ENCODE peak calls at places on chromosomes 7 and 10, in five cellular contexts. One of them, this sample, is unnamed.

GRCh38 chr7:893686-894085 is 17.3 kb downstream of the GET4 start:
- DNase-seq in NT2/D1: no peak
- DNase-seq in H1: no peak
- DNase-seq in GM12878: no peak
- DNase-seq in HepG2: no peak
- DNase-seq in this sample: no peak

GRCh38 chr10:6114758-6115410 is 26.1 kb downstream of the RBM17 start:
- DNase-seq in NT2/D1: no peak
- DNase-seq in H1: no peak
- DNase-seq in HepG2: no peak
- DNase-seq in GM12878: no peak
- DNase-seq in this sample: no peak

GRCh38 chr7:34260282-34260681 is 354.9 kb downstream of the BMPER start:
- DNase-seq in NT2/D1: no peak
- DNase-seq in GM12878: no peak
- DNase-seq in H1: no peak
- DNase-seq in HepG2: no peak
- DNase-seq in this sample: no peak

GRCh38 chr10:110363572-110364411 is 59.1 kb upstream of the SMNDC1 start:
- DNase-seq in GM12878: no peak
- DNase-seq in HepG2: no peak
- DNase-seq in NT2/D1: no peak
- DNase-seq in H1: no peak
- DNase-seq in this sample: no peak

GRCh38 chr7:45053401-45053800 is 35.4 kb downstream of the NACAD start:
- DNase-seq in NT2/D1: no peak
- DNase-seq in H1: no peak
- DNase-seq in GM12878: no peak
- DNase-seq in HepG2: no peak
- DNase-seq in this sample: peak; percentile 1

GRCh38 chr7:87127019-87127418 is 25.2 kb upstream of the DMTF1 start:
- DNase-seq in H1: no peak
- DNase-seq in HepG2: no peak
- DNase-seq in GM12878: no peak
- DNase-seq in NT2/D1: no peak
- DNase-seq in this sample: no peak

GRCh38 chr7:142711722-142712616 is 37.3 kb upstream of the PRSS1 start:
- DNase-seq in GM12878: no peak
- DNase-seq in H1: no peak
- DNase-seq in HepG2: no peak
- DNase-seq in NT2/D1: no peak
- DNase-seq in this sample: peak; percentile 53

GRCh38 chr7:2309889-2310331 is 4.3 kb downstream of the SNX8 start:
- DNase-seq in HepG2: peak; percentile 57
- DNase-seq in NT2/D1: peak; percentile 84
- DNase-seq in H1: peak; percentile 57
- DNase-seq in GM12878: no peak
- DNase-seq in this sample: no peak

GRCh38 chr10:122279725-122280141 is 8.6 kb downstream of the BTBD16 start:
- DNase-seq in GM12878: no peak
- DNase-seq in HepG2: peak; percentile 54
- DNase-seq in H1: no peak
- DNase-seq in NT2/D1: no peak
- DNase-seq in this sample: peak; percentile 81

GRCh38 chr10:75910032-75910431 is 478.6 kb downstream of the LRMDA start:
- DNase-seq in NT2/D1: no peak
- DNase-seq in GM12878: no peak
- DNase-seq in HepG2: peak; percentile 26
- DNase-seq in H1: no peak
- DNase-seq in this sample: no peak

GRCh38 chr10:129096340-129096984 is 370.6 kb upstream of the MGMT start:
- DNase-seq in NT2/D1: no peak
- DNase-seq in HepG2: no peak
- DNase-seq in GM12878: no peak
- DNase-seq in H1: no peak
- DNase-seq in this sample: no peak

GRCh38 chr7:116432517-116432916 is 67.0 kb upstream of the CAV2 start:
- DNase-seq in HepG2: no peak
- DNase-seq in NT2/D1: no peak
- DNase-seq in GM12878: no peak
- DNase-seq in H1: no peak
- DNase-seq in this sample: no peak

GRCh38 chr7:98997836-98998235 is 119.5 kb downstream of the TRRAP start:
- DNase-seq in HepG2: no peak
- DNase-seq in NT2/D1: no peak
- DNase-seq in GM12878: no peak
- DNase-seq in H1: no peak
- DNase-seq in this sample: no peak

GRCh38 chr10:90723416-90724068 is 134.3 kb downstream of the HTR7 start:
- DNase-seq in NT2/D1: no peak
- DNase-seq in HepG2: no peak
- DNase-seq in H1: peak; percentile 29
- DNase-seq in GM12878: no peak
- DNase-seq in this sample: no peak

GRCh38 chr7:86643478-86644281 is at the start of gene GRM3:
- DNase-seq in H1: no peak
- DNase-seq in HepG2: no peak
- DNase-seq in GM12878: no peak
- DNase-seq in NT2/D1: peak; percentile 57
- DNase-seq in this sample: peak; percentile 83

GRCh38 chr10:22325948-22326702 is 5.2 kb downstream of the BMI1 start:
- DNase-seq in H1: no peak
- DNase-seq in GM12878: no peak
- DNase-seq in HepG2: no peak
- DNase-seq in NT2/D1: no peak
- DNase-seq in this sample: no peak

GRCh38 chr7:82839063-82839462 is 323.6 kb downstream of the PCLO start:
- DNase-seq in GM12878: no peak
- DNase-seq in H1: no peak
- DNase-seq in HepG2: no peak
- DNase-seq in NT2/D1: no peak
- DNase-seq in this sample: no peak

GRCh38 chr7:30800785-30801252 is 29.6 kb downstream of the MINDY4 start:
- DNase-seq in H1: peak; percentile 21
- DNase-seq in HepG2: peak; percentile 34
- DNase-seq in GM12878: peak; percentile 21
- DNase-seq in NT2/D1: peak; percentile 60
- DNase-seq in this sample: peak; percentile 72

GRCh38 chr7:55977831-55978230 is 13.4 kb downstream of the NIPSNAP2 start:
- DNase-seq in H1: no peak
- DNase-seq in NT2/D1: no peak
- DNase-seq in GM12878: no peak
- DNase-seq in HepG2: no peak
- DNase-seq in this sample: no peak

GRCh38 chr10:5147255-5147980 is 37.5 kb downstream of the AKR1C8 start:
- DNase-seq in GM12878: no peak
- DNase-seq in HepG2: peak; percentile 99
- DNase-seq in NT2/D1: no peak
- DNase-seq in H1: no peak
- DNase-seq in this sample: no peak

GRCh38 chr10:11776080-11776479 is 33.9 kb downstream of the ECHDC3 start:
- DNase-seq in H1: no peak
- DNase-seq in HepG2: no peak
- DNase-seq in NT2/D1: no peak
- DNase-seq in GM12878: no peak
- DNase-seq in this sample: no peak

GRCh38 chr7:147136369-147136768 is 1019.8 kb downstream of the CNTNAP2 start:
- DNase-seq in GM12878: no peak
- DNase-seq in NT2/D1: no peak
- DNase-seq in HepG2: no peak
- DNase-seq in H1: no peak
- DNase-seq in this sample: no peak

GRCh38 chr10:109504401-109504800 is 418.9 kb downstream of the XPNPEP1 start:
- DNase-seq in NT2/D1: no peak
- DNase-seq in H1: no peak
- DNase-seq in GM12878: no peak
- DNase-seq in HepG2: no peak
- DNase-seq in this sample: no peak

DNA sequence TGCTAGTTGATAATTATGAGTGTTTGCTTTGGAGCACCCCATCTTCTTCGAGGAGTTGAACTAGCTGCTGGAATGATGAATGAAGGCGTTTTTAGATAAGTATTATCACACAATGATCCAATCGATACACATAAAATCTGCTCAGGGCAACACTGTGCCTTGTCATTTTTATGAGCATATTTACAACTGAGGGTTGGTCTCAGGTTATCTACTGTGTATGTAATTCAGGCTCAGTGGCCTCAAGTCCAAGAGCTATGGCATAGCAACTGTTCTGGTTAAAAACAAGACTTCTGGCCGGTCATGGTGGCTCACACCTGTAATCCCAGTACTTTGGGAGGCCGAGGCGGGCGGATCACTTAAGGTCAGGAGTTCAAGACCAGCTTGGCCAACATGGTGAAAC is 15.6 kb upstream of the FRAT2 start:
- DNase-seq in NT2/D1: no peak
- DNase-seq in GM12878: no peak
- DNase-seq in HepG2: no peak
- DNase-seq in H1: no peak
- DNase-seq in this sample: no peak
- TF ChIP-seq SUZ12 in NT2/D1: no peak
- TF ChIP-seq SUZ12 in GM12878: no peak
- TF ChIP-seq SUZ12 in HepG2: no peak
- TF ChIP-seq SUZ12 in H1: no peak
- TF ChIP-seq SUZ12 in this sample: no peak

GRCh38 chr10:93757136-93757535 is 600 bp upstream of the LGI1 start:
- DNase-seq in NT2/D1: no peak
- DNase-seq in GM12878: no peak
- DNase-seq in H1: no peak
- DNase-seq in HepG2: no peak
- DNase-seq in this sample: peak; percentile 58
- TF ChIP-seq SUZ12 in NT2/D1: no peak
- TF ChIP-seq SUZ12 in GM12878: no peak
- TF ChIP-seq SUZ12 in H1: no peak
- TF ChIP-seq SUZ12 in HepG2: no peak
- TF ChIP-seq SUZ12 in this sample: no peak

GRCh38 chr7:24715171-24715570 is 42.1 kb downstream of the GSDME start:
- DNase-seq in GM12878: no peak
- DNase-seq in HepG2: no peak
- DNase-seq in H1: no peak
- DNase-seq in NT2/D1: no peak
- DNase-seq in this sample: no peak

GRCh38 chr7:24717247-24717622 is 40.0 kb downstream of the GSDME start:
- DNase-seq in H1: no peak
- DNase-seq in NT2/D1: no peak
- DNase-seq in GM12878: no peak
- DNase-seq in HepG2: no peak
- DNase-seq in this sample: no peak

GRCh38 chr7:24716480-24717246 is 40.6 kb downstream of the GSDME start:
- DNase-seq in HepG2: no peak
- DNase-seq in NT2/D1: no peak
- DNase-seq in GM12878: no peak
- DNase-seq in H1: no peak
- DNase-seq in this sample: no peak

GRCh38 chr7:24714676-24715010 is 42.6 kb downstream of the GSDME start:
- DNase-seq in GM12878: no peak
- DNase-seq in HepG2: no peak
- DNase-seq in H1: no peak
- DNase-seq in NT2/D1: no peak
- DNase-seq in this sample: no peak

DNA sequence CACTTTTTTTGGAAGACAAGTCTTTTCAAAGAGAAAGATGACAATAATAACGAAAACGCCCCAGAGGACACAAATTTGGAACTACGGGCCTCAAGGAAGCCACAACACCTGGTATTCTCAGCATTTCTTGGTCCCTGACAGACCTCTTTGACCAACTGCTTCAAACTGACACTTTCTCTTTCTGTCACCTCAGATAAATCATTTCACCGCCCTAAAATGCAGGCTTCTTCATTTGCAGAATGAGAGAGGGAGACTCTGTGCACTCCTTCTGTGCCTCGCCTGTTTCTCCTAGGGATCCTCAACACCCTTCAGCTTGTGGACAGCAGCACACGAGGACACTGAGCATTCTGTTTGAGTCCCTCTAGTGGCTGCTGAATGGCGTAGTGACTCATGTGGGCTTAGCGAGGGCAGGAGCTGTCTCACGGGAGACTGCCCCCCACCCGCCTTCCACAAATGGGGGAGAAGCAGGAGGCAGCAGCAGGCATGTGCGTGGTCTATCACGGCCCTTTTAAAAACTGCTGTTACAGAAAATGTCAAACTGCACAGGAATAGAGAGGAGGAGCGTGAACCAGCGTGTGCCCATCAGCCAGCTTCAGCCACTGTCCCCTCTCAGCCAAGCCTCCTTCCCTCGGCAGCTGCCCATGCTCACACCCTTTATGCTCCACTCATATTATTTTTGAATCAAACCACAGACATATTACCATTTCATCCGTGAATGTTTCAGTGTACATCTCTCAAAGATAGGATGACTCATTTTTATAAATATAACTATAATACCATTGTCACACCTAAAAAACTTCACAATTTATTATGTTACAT is 41.4 kb downstream of the GSDME start:
- DNase-seq in GM12878: peak; percentile 61
- DNase-seq in H1: no peak
- DNase-seq in HepG2: peak; percentile 21
- DNase-seq in NT2/D1: peak; percentile 69
- DNase-seq in this sample: peak; percentile 50
- TF ChIP-seq SUZ12 in GM12878: no peak
- TF ChIP-seq SUZ12 in H1: no peak
- TF ChIP-seq SUZ12 in HepG2: no peak
- TF ChIP-seq SUZ12 in NT2/D1: no peak
- TF ChIP-seq SUZ12 in this sample: no peak

GRCh38 chr10:28125701-28126100 is 126.8 kb upstream of the ODAD2 start:
- DNase-seq in GM12878: no peak
- DNase-seq in H1: no peak
- DNase-seq in NT2/D1: no peak
- DNase-seq in HepG2: no peak
- DNase-seq in this sample: no peak

GRCh38 chr10:28118985-28119628 is 120.2 kb upstream of the ODAD2 start:
- DNase-seq in HepG2: no peak
- DNase-seq in H1: no peak
- DNase-seq in NT2/D1: no peak
- DNase-seq in GM12878: no peak
- DNase-seq in this sample: no peak

GRCh38 chr10:28120795-28121194 is 121.9 kb upstream of the ODAD2 start:
- DNase-seq in NT2/D1: no peak
- DNase-seq in H1: no peak
- DNase-seq in GM12878: no peak
- DNase-seq in HepG2: no peak
- DNase-seq in this sample: no peak

GRCh38 chr10:28120043-28120749 is 121.3 kb upstream of the ODAD2 start:
- DNase-seq in HepG2: no peak
- DNase-seq in H1: no peak
- DNase-seq in NT2/D1: no peak
- DNase-seq in GM12878: no peak
- DNase-seq in this sample: no peak
- TF ChIP-seq SUZ12 in HepG2: no peak
- TF ChIP-seq SUZ12 in H1: no peak
- TF ChIP-seq SUZ12 in NT2/D1: no peak
- TF ChIP-seq SUZ12 in GM12878: no peak
- TF ChIP-seq SUZ12 in this sample: no peak